ENCODE peak calls at places on chromosomes 5 and 9, in ten cellular contexts. O is GDM1; F is heart left ventricle; Y is 8988T; W is ureter; K is foreskin fibroblast; E is kidney glomerular epithelial cell; L is activated T-helper 1 cell treated with anti-CD3 and anti-CD28 coated beads, Interleukin-2, amount 50 U/mL, for 16 hours; J is neuronal stem cell; S is LoVo. X is an unnamed sample.

GRCh38 chr9:129319938-129320481 is 141.9 kb upstream of the IER5L start:
- DNase-seq in O (no peak), F (peak; percentile 17), Y (no peak), W (no peak), K (no peak), E (no peak), L (no peak), J (no peak), S (no peak), X (no peak)

GRCh38 chr5:27476356-27476988 is 438.1 kb upstream of the CDH9 start:
- DNase-seq in O (no peak), F (no peak), Y (no peak), W (no peak), K (no peak), E (no peak), L (no peak), J (no peak), S (no peak), X (no peak)

GRCh38 chr9:105157178-105157583 is 87.3 kb upstream of the SLC44A1 start:
- DNase-seq in O (peak; percentile 32), F (peak; percentile 51), Y (peak; percentile 39), W (peak; percentile 51), K (peak; percentile 70), E (peak; percentile 68), L (no peak), J (no peak), S (peak; percentile 50), X (peak; percentile 69)

GRCh38 chr9:121956808-121957207 is 136.3 kb downstream of the TTLL11 start:
- DNase-seq in O (no peak), F (no peak), Y (no peak), W (no peak), K (no peak), E (no peak), L (no peak), J (no peak), S (no peak), X (no peak)

GRCh38 chr9:137491735-137492432 is 32.8 kb upstream of the NSMF start:
- DNase-seq in O (no peak), F (no peak), Y (peak; percentile 14), W (no peak), K (no peak), E (no peak), L (no peak), J (no peak), S (no peak), X (no peak)

GRCh38 chr5:6819521-6819920 is 106.3 kb downstream of the TENT4A start:
- DNase-seq in O (no peak), F (no peak), Y (no peak), W (no peak), K (no peak), E (no peak), L (no peak), J (peak; percentile 27), S (no peak), X (no peak)

GRCh38 chr5:103005276-103005675 is 114.7 kb downstream of the GIN1 start:
- DNase-seq in O (no peak), F (no peak), Y (no peak), W (no peak), K (no peak), E (no peak), L (no peak), J (no peak), S (no peak), X (no peak)

GRCh38 chr9:124412228-124412575 is 3.0 kb downstream of the PSMB7 start:
- DNase-seq in O (no peak), F (no peak), Y (no peak), W (no peak), K (no peak), E (no peak), L (no peak), J (no peak), S (no peak), X (no peak)

GRCh38 chr5:168612996-168613395 is 33.8 kb upstream of the PANK3 start:
- DNase-seq in O (no peak), F (no peak), Y (no peak), W (no peak), K (no peak), E (no peak), L (no peak), J (no peak), S (no peak), X (no peak)

GRCh38 chr9:69131682-69132081 is 42.4 kb upstream of the TJP2 start:
- DNase-seq in O (no peak), F (no peak), Y (no peak), W (no peak), K (peak; percentile 91), E (peak; percentile 96), L (no peak), J (no peak), S (peak; percentile 21), X (peak; percentile 30)

X was measured in psoas muscle.